ENCODE peak calls at places on chromosomes 11 and 22, in nine cellular contexts. One of them, this sample, is unnamed.

GRCh38 chr11:35234836-35235235 is 95.9 kb downstream of the CD44 start:
- DNase-seq in HTR-8/SVneo: no peak
- DNase-seq in NCI-H187: no peak
- DNase-seq in fibroblast of mammary gland: peak
- DNase-seq in amniotic epithelial cell: no peak
- DNase-seq in endothelial cell: no peak
- DNase-seq in stimulated activated CD4-positive, alpha-beta T cell treated with anti-CD3 and anti-CD28 coated beads, Interleukin-1b, Interleukin-23, amount 100 ng/mL, for 24 hours: no peak
- DNase-seq in Daoy: no peak
- DNase-seq in activated T-cell treated with anti-CD3 and anti-CD28 coated beads for 24 hours: no peak
- DNase-seq in this sample: no peak

GRCh38 chr11:117172678-117173421 is 5.7 kb upstream of the SIDT2 start:
- DNase-seq in activated T-cell treated with anti-CD3 and anti-CD28 coated beads for 24 hours: no peak
- DNase-seq in Daoy: no peak
- DNase-seq in NCI-H187: no peak
- DNase-seq in stimulated activated CD4-positive, alpha-beta T cell treated with anti-CD3 and anti-CD28 coated beads, Interleukin-1b, Interleukin-23, amount 100 ng/mL, for 24 hours: no peak
- DNase-seq in fibroblast of mammary gland: peak
- DNase-seq in amniotic epithelial cell: peak
- DNase-seq in HTR-8/SVneo: no peak
- DNase-seq in endothelial cell: no peak
- DNase-seq in this sample: no peak

GRCh38 chr11:110897035-110897434 is 184.8 kb upstream of the ARHGAP20 start:
- DNase-seq in NCI-H187: no peak
- DNase-seq in endothelial cell: no peak
- DNase-seq in stimulated activated CD4-positive, alpha-beta T cell treated with anti-CD3 and anti-CD28 coated beads, Interleukin-1b, Interleukin-23, amount 100 ng/mL, for 24 hours: no peak
- DNase-seq in activated T-cell treated with anti-CD3 and anti-CD28 coated beads for 24 hours: no peak
- DNase-seq in fibroblast of mammary gland: peak
- DNase-seq in HTR-8/SVneo: no peak
- DNase-seq in Daoy: no peak
- DNase-seq in amniotic epithelial cell: peak
- DNase-seq in this sample: no peak

GRCh38 chr11:13889566-13890214 is 72.8 kb upstream of the SPON1 start:
- DNase-seq in fibroblast of mammary gland: no peak
- DNase-seq in activated T-cell treated with anti-CD3 and anti-CD28 coated beads for 24 hours: no peak
- DNase-seq in amniotic epithelial cell: no peak
- DNase-seq in HTR-8/SVneo: no peak
- DNase-seq in Daoy: no peak
- DNase-seq in stimulated activated CD4-positive, alpha-beta T cell treated with anti-CD3 and anti-CD28 coated beads, Interleukin-1b, Interleukin-23, amount 100 ng/mL, for 24 hours: no peak
- DNase-seq in NCI-H187: peak
- DNase-seq in endothelial cell: no peak
- DNase-seq in this sample: no peak

GRCh38 chr11:25981998-25982397 is 349.9 kb upstream of the ANO3 start:
- DNase-seq in activated T-cell treated with anti-CD3 and anti-CD28 coated beads for 24 hours: no peak
- DNase-seq in NCI-H187: peak
- DNase-seq in HTR-8/SVneo: peak
- DNase-seq in amniotic epithelial cell: peak
- DNase-seq in stimulated activated CD4-positive, alpha-beta T cell treated with anti-CD3 and anti-CD28 coated beads, Interleukin-1b, Interleukin-23, amount 100 ng/mL, for 24 hours: no peak
- DNase-seq in Daoy: peak
- DNase-seq in endothelial cell: peak
- DNase-seq in fibroblast of mammary gland: peak
- DNase-seq in this sample: peak

GRCh38 chr22:23836281-23836680 is 2.5 kb downstream of the DERL3 start:
- DNase-seq in endothelial cell: no peak
- DNase-seq in NCI-H187: no peak
- DNase-seq in Daoy: no peak
- DNase-seq in activated T-cell treated with anti-CD3 and anti-CD28 coated beads for 24 hours: no peak
- DNase-seq in HTR-8/SVneo: no peak
- DNase-seq in fibroblast of mammary gland: no peak
- DNase-seq in amniotic epithelial cell: no peak
- DNase-seq in stimulated activated CD4-positive, alpha-beta T cell treated with anti-CD3 and anti-CD28 coated beads, Interleukin-1b, Interleukin-23, amount 100 ng/mL, for 24 hours: no peak
- DNase-seq in this sample: no peak

GRCh38 chr11:16252373-16252772 is 104.0 kb downstream of the SOX6 start:
- DNase-seq in fibroblast of mammary gland: no peak
- DNase-seq in NCI-H187: no peak
- DNase-seq in Daoy: peak
- DNase-seq in stimulated activated CD4-positive, alpha-beta T cell treated with anti-CD3 and anti-CD28 coated beads, Interleukin-1b, Interleukin-23, amount 100 ng/mL, for 24 hours: no peak
- DNase-seq in HTR-8/SVneo: no peak
- DNase-seq in amniotic epithelial cell: peak
- DNase-seq in endothelial cell: no peak
- DNase-seq in activated T-cell treated with anti-CD3 and anti-CD28 coated beads for 24 hours: no peak
- DNase-seq in this sample: no peak

GRCh38 chr22:38314992-38315800 is 2.0 kb downstream of the CSNK1E start:
- DNase-seq in stimulated activated CD4-positive, alpha-beta T cell treated with anti-CD3 and anti-CD28 coated beads, Interleukin-1b, Interleukin-23, amount 100 ng/mL, for 24 hours: no peak
- DNase-seq in Daoy: no peak
- DNase-seq in endothelial cell: no peak
- DNase-seq in NCI-H187: no peak
- DNase-seq in HTR-8/SVneo: no peak
- DNase-seq in amniotic epithelial cell: no peak
- DNase-seq in fibroblast of mammary gland: peak
- DNase-seq in activated T-cell treated with anti-CD3 and anti-CD28 coated beads for 24 hours: no peak
- DNase-seq in this sample: no peak

GRCh38 chr11:67389477-67389876 is 2.3 kb upstream of the RAD9A start:
- DNase-seq in endothelial cell: peak
- DNase-seq in fibroblast of mammary gland: no peak
- DNase-seq in stimulated activated CD4-positive, alpha-beta T cell treated with anti-CD3 and anti-CD28 coated beads, Interleukin-1b, Interleukin-23, amount 100 ng/mL, for 24 hours: no peak
- DNase-seq in HTR-8/SVneo: peak
- DNase-seq in NCI-H187: no peak
- DNase-seq in activated T-cell treated with anti-CD3 and anti-CD28 coated beads for 24 hours: no peak
- DNase-seq in Daoy: peak
- DNase-seq in amniotic epithelial cell: no peak
- DNase-seq in this sample: peak